ENCODE peak calls at places on chromosomes 1 and 21, in five cellular contexts. K is RWPE1, E is epithelial cell of esophagus, Y is EH, U is NCI-H2081. N is an unnamed sample.

GRCh38 chr1:75062111-75062510 is 72.1 kb upstream of the LHX8 start:
- DNase-seq in K (no peak), E (no peak), Y (no peak), U (no peak), N (no peak)

GRCh38 chr1:87325982-87326738 is 2.5 kb upstream of the LMO4 start:
- DNase-seq in K (peak), E (peak), Y (peak), U (peak), N (no peak)

GRCh38 chr1:217847643-217848042 is 216.5 kb downstream of the SPATA17 start:
- DNase-seq in K (no peak), E (no peak), Y (no peak), U (no peak), N (no peak)

GRCh38 chr21:44845418-44846200 is 27.7 kb upstream of the SUMO3 start:
- DNase-seq in K (peak), E (peak), Y (peak), U (no peak), N (no peak)

GRCh38 chr1:117466761-117467160 is 99.5 kb downstream of the MAN1A2 start:
- DNase-seq in K (no peak), E (peak), Y (peak), U (peak), N (no peak)

GRCh38 chr1:19688041-19688842 is 23.6 kb downstream of the HTR6 start:
- DNase-seq in K (no peak), E (no peak), Y (no peak), U (no peak), N (no peak)

GRCh38 chr21:34889287-34889536 is 159.9 kb downstream of the RUNX1 start:
- DNase-seq in K (peak), E (peak), Y (peak), U (peak), N (no peak)

GRCh38 chr1:18917071-18917799 is 14.9 kb upstream of the ALDH4A1 start:
- DNase-seq in K (no peak), E (no peak), Y (no peak), U (no peak), N (no peak)

GRCh38 chr1:172308577-172308976 is 111.9 kb upstream of the C1orf105 start:
- DNase-seq in K (no peak), E (no peak), Y (peak), U (no peak), N (no peak)

GRCh38 chr1:175433586-175434267 is 241.2 kb upstream of the KIAA0040 start:
- DNase-seq in K (no peak), E (no peak), Y (no peak), U (no peak), N (no peak)

GRCh38 chr1:182599339-182599738 is 4.8 kb downstream of the RGS16 start:
- DNase-seq in K (no peak), E (no peak), Y (no peak), U (no peak), N (no peak)

GRCh38 chr1:5764464-5764863 is 227.8 kb downstream of the NPHP4 start:
- DNase-seq in K (no peak), E (no peak), Y (no peak), U (no peak), N (no peak)

GRCh38 chr1:61757945-61758344 is 15.7 kb downstream of the PATJ start:
- DNase-seq in K (no peak), E (peak), Y (peak), U (no peak), N (no peak)

GRCh38 chr1:34794001-34794789 is 1.4 kb downstream of the GJA4 start:
- DNase-seq in K (no peak), E (peak), Y (no peak), U (no peak), N (no peak)

GRCh38 chr21:34271452-34271851 is 92.4 kb upstream of the KCNE2 start:
- DNase-seq in K (no peak), E (no peak), Y (no peak), U (no peak), N (no peak)

GRCh38 chr1:185091480-185091879 is 46.1 kb downstream of the RNF2 start:
- DNase-seq in K (no peak), E (no peak), Y (no peak), U (peak), N (no peak)

GRCh38 chr1:223129229-223129851 is 13.7 kb downstream of the TLR5 start:
- DNase-seq in K (peak), E (peak), Y (peak), U (no peak), N (no peak)

GRCh38 chr1:220926146-220926545 is 46.9 kb downstream of the HLX start:
- DNase-seq in K (no peak), E (no peak), Y (peak), U (no peak), N (no peak)

GRCh38 chr21:45750924-45751323 is 107.4 kb downstream of the PCBP3 start:
- DNase-seq in K (no peak), E (no peak), Y (no peak), U (no peak), N (no peak)

GRCh38 chr1:23098463-23099170 is 70.0 kb downstream of the LUZP1 start:
- DNase-seq in K (peak), E (peak), Y (peak), U (peak), N (peak)

GRCh38 chr1:29469457-29469856 is 233.1 kb downstream of the PTPRU start:
- DNase-seq in K (no peak), E (no peak), Y (no peak), U (no peak), N (no peak)

GRCh38 chr1:50959303-50959912 is 659 bp downstream of the FAF1 start:
- DNase-seq in K (peak), E (peak), Y (peak), U (peak), N (no peak)

GRCh38 chr1:203325004-203325417 is 19.7 kb downstream of the BTG2 start:
- DNase-seq in K (no peak), E (no peak), Y (no peak), U (peak), N (no peak)

GRCh38 chr1:168613038-168613451 is 36.6 kb downstream of the XCL1 start:
- DNase-seq in K (no peak), E (no peak), Y (no peak), U (no peak), N (no peak)

GRCh38 chr1:79391896-79392295 is 385.4 kb upstream of the ADGRL4 start:
- DNase-seq in K (no peak), E (peak), Y (peak), U (peak), N (no peak)

GRCh38 chr1:1599030-1599916 is 662 bp downstream of the FNDC10 start:
- DNase-seq in K (no peak), E (peak), Y (peak), U (peak), N (no peak)

GRCh38 chr1:187716160-187716559 is 887.4 kb downstream of the PLA2G4A start:
- DNase-seq in K (no peak), E (no peak), Y (no peak), U (no peak), N (no peak)

GRCh38 chr1:94698341-94698740 is 121.8 kb upstream of the SLC44A3 start:
- DNase-seq in K (no peak), E (peak), Y (peak), U (no peak), N (no peak)

GRCh38 chr1:247077234-247077633 is 1.4 kb downstream of the ZNF670 start:
- DNase-seq in K (peak), E (no peak), Y (peak), U (no peak), N (no peak)

GRCh38 chr1:33181038-33181861 is 593 bp downstream of the TRIM62 start:
- DNase-seq in K (peak), E (peak), Y (peak), U (peak), N (no peak)

GRCh38 chr1:156893048-156893953 is at the start of gene PEAR1:
- DNase-seq in K (no peak), E (no peak), Y (peak), U (no peak), N (no peak)

GRCh38 chr1:32893198-32894018 is 7.1 kb downstream of the HPCA start:
- DNase-seq in K (peak), E (peak), Y (peak), U (no peak), N (no peak)

GRCh38 chr1:41041866-41042265 is 20.3 kb upstream of the SLFNL1 start:
- DNase-seq in K (no peak), E (no peak), Y (no peak), U (no peak), N (no peak)

GRCh38 chr1:87030740-87031400 is 116.4 kb downstream of the HS2ST1 start:
- DNase-seq in K (no peak), E (no peak), Y (no peak), U (no peak), N (no peak)